ENCODE peak calls at places on chromosomes 4 and X, in six cellular contexts. One of them, this sample, is unnamed.

GRCh38 chr4:87530868-87531267 is 1.7 kb upstream of the SPARCL1 start:
- DNase-seq in stomach: peak; percentile 30
- DNase-seq in GM10248: no peak
- DNase-seq in body of pancreas: peak; percentile 52
- DNase-seq in WTC11: no peak
- DNase-seq in NB4: no peak
- DNase-seq in this sample: no peak

GRCh38 chr4:46505131-46505530 is 115.2 kb upstream of the GABRA2 start:
- DNase-seq in NB4: no peak
- DNase-seq in WTC11: no peak
- DNase-seq in body of pancreas: no peak
- DNase-seq in GM10248: no peak
- DNase-seq in stomach: no peak
- DNase-seq in this sample: no peak

GRCh38 chr4:138400528-138400927 is 158.4 kb upstream of the SLC7A11 start:
- DNase-seq in GM10248: no peak
- DNase-seq in body of pancreas: no peak
- DNase-seq in NB4: no peak
- DNase-seq in WTC11: no peak
- DNase-seq in stomach: no peak
- DNase-seq in this sample: no peak

GRCh38 chr4:4405358-4405962 is 18.6 kb downstream of the NSG1 start:
- DNase-seq in WTC11: no peak
- DNase-seq in body of pancreas: no peak
- DNase-seq in stomach: no peak
- DNase-seq in NB4: no peak
- DNase-seq in GM10248: no peak
- DNase-seq in this sample: no peak

GRCh38 chr4:43680416-43680815 is 768.2 kb downstream of the KCTD8 start:
- DNase-seq in NB4: no peak
- DNase-seq in stomach: no peak
- DNase-seq in body of pancreas: no peak
- DNase-seq in GM10248: no peak
- DNase-seq in WTC11: no peak
- DNase-seq in this sample: no peak

GRCh38 chr4:14262221-14262620 is 634.7 kb upstream of the BOD1L1 start:
- DNase-seq in WTC11: no peak
- DNase-seq in GM10248: no peak
- DNase-seq in stomach: no peak
- DNase-seq in body of pancreas: no peak
- DNase-seq in NB4: no peak
- DNase-seq in this sample: no peak

GRCh38 chr4:100356172-100356571 is 161.7 kb downstream of the EMCN start:
- DNase-seq in GM10248: no peak
- DNase-seq in NB4: no peak
- DNase-seq in stomach: no peak
- DNase-seq in body of pancreas: no peak
- DNase-seq in WTC11: no peak
- DNase-seq in this sample: no peak

GRCh38 chr4:74516321-74516720 is 71.4 kb downstream of the AREG start:
- DNase-seq in GM10248: no peak
- DNase-seq in WTC11: no peak
- DNase-seq in stomach: no peak
- DNase-seq in NB4: no peak
- DNase-seq in body of pancreas: no peak
- DNase-seq in this sample: no peak

GRCh38 chrX:134460005-134460860 is at the start of gene HPRT1:
- DNase-seq in WTC11: peak; percentile 74
- DNase-seq in stomach: peak; percentile 87
- DNase-seq in GM10248: peak; percentile 84
- DNase-seq in body of pancreas: peak; percentile 87
- DNase-seq in NB4: peak; percentile 86
- DNase-seq in this sample: peak; percentile 86

GRCh38 chr4:71406459-71406963 is 67.7 kb downstream of the SLC4A4 start:
- DNase-seq in GM10248: no peak
- DNase-seq in NB4: no peak
- DNase-seq in body of pancreas: no peak
- DNase-seq in stomach: no peak
- DNase-seq in WTC11: no peak
- DNase-seq in this sample: no peak

GRCh38 chrX:3712870-3713224 is 602 bp downstream of the PRKX start:
- DNase-seq in body of pancreas: no peak
- DNase-seq in stomach: no peak
- DNase-seq in NB4: no peak
- DNase-seq in GM10248: no peak
- DNase-seq in WTC11: peak; percentile 11
- DNase-seq in this sample: no peak

GRCh38 chr4:150078996-150079581 is 844 bp downstream of the DCLK2 start:
- DNase-seq in stomach: no peak
- DNase-seq in WTC11: peak; percentile 50
- DNase-seq in body of pancreas: peak; percentile 48
- DNase-seq in NB4: no peak
- DNase-seq in GM10248: peak; percentile 32
- DNase-seq in this sample: peak; percentile 66

GRCh38 chrX:148380614-148381561 is 119.5 kb upstream of the AFF2 start:
- DNase-seq in WTC11: no peak
- DNase-seq in GM10248: peak; percentile 23
- DNase-seq in NB4: peak; percentile 86
- DNase-seq in stomach: no peak
- DNase-seq in body of pancreas: peak; percentile 3
- DNase-seq in this sample: peak; percentile 26

GRCh38 chr4:165308174-165308573 is 19.3 kb upstream of the MSMO1 start:
- DNase-seq in NB4: no peak
- DNase-seq in stomach: no peak
- DNase-seq in GM10248: no peak
- DNase-seq in WTC11: no peak
- DNase-seq in body of pancreas: no peak
- DNase-seq in this sample: no peak

GRCh38 chr4:84492290-84492689 is 6.8 kb downstream of the NKX6-1 start:
- DNase-seq in stomach: no peak
- DNase-seq in NB4: no peak
- DNase-seq in WTC11: peak; percentile 21
- DNase-seq in body of pancreas: no peak
- DNase-seq in GM10248: no peak
- DNase-seq in this sample: no peak

GRCh38 chr4:74608151-74608949 is 163.4 kb downstream of the AREG start:
- DNase-seq in body of pancreas: no peak
- DNase-seq in WTC11: no peak
- DNase-seq in GM10248: no peak
- DNase-seq in NB4: no peak
- DNase-seq in stomach: no peak
- DNase-seq in this sample: no peak

GRCh38 chr4:155099231-155099630 is 109.2 kb upstream of the NPY2R start:
- DNase-seq in WTC11: peak; percentile 11
- DNase-seq in NB4: no peak
- DNase-seq in body of pancreas: no peak
- DNase-seq in stomach: no peak
- DNase-seq in GM10248: no peak
- DNase-seq in this sample: no peak

GRCh38 chrX:34624416-34624815 is 32.7 kb downstream of the TMEM47 start:
- DNase-seq in body of pancreas: no peak
- DNase-seq in NB4: no peak
- DNase-seq in WTC11: no peak
- DNase-seq in stomach: no peak
- DNase-seq in GM10248: no peak
- DNase-seq in this sample: no peak

GRCh38 chrX:153970398-153971123 is 1.1 kb downstream of the HCFC1 start:
- DNase-seq in NB4: peak; percentile 85
- DNase-seq in GM10248: peak; percentile 60
- DNase-seq in body of pancreas: peak; percentile 43
- DNase-seq in stomach: no peak
- DNase-seq in WTC11: no peak
- DNase-seq in this sample: peak; percentile 53

GRCh38 chrX:15988661-15989603 is 134.3 kb upstream of the AP1S2 start:
- DNase-seq in body of pancreas: no peak
- DNase-seq in WTC11: no peak
- DNase-seq in stomach: no peak
- DNase-seq in NB4: peak; percentile 78
- DNase-seq in GM10248: no peak
- DNase-seq in this sample: peak; percentile 2

GRCh38 chr4:91147067-91147466 is 1019.9 kb downstream of the CCSER1 start:
- DNase-seq in WTC11: no peak
- DNase-seq in GM10248: no peak
- DNase-seq in NB4: no peak
- DNase-seq in body of pancreas: no peak
- DNase-seq in stomach: no peak
- DNase-seq in this sample: no peak

GRCh38 chr4:83589283-83589682 is 53.4 kb downstream of the GPAT3 start:
- DNase-seq in NB4: no peak
- DNase-seq in GM10248: no peak
- DNase-seq in body of pancreas: no peak
- DNase-seq in stomach: no peak
- DNase-seq in WTC11: no peak
- DNase-seq in this sample: no peak

GRCh38 chr4:82797048-82797590 is 1.5 kb downstream of the SCD5 start:
- DNase-seq in WTC11: peak; percentile 40
- DNase-seq in GM10248: no peak
- DNase-seq in body of pancreas: no peak
- DNase-seq in NB4: no peak
- DNase-seq in stomach: no peak
- DNase-seq in this sample: peak; percentile 24

DNA sequence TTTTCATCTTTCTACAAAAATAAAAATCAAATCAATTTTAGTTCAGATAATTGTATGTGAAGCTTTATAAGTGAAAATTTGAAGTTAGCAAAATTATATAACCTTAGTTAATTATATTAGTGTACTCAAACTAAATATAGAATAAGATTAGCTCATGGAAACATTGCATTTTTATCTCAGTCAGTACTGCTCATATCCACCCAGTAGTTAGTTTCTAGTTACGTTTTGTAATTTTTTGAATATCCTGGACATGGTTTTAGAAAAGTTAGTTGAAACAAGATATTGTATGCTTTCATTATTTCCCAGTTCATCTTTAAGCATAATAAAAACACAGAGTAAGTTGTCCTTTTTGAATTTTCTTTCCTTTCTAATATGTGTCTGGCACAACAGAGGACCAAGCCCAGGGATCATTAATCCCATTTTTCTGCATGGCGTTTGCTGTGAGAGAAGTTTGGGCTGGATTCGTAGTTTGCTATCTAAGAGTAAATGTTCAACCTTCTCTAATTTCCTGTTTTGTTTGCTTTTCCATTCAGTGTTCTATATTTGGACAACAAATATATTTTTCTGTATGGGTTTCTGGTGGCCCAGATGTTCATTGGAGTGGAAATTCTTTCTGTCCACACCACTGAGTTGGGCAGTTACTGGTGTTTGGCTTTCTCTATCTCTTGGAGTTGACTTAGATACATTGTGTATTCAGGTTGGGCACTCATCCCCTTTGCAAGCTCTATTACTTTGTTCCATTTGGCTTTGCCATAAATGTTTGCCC is 12.1 kb downstream of the TBL1X start:
- DNase-seq in NB4: no peak
- DNase-seq in GM10248: no peak
- DNase-seq in WTC11: no peak
- DNase-seq in body of pancreas: no peak
- DNase-seq in stomach: no peak
- DNase-seq in this sample: no peak
- TF ChIP-seq CTCF in NB4: no peak
- TF ChIP-seq CTCF in GM10248: no peak
- TF ChIP-seq CTCF in WTC11: no peak
- TF ChIP-seq CTCF in body of pancreas: no peak
- TF ChIP-seq CTCF in stomach: no peak
- TF ChIP-seq CTCF in this sample: no peak

GRCh38 chrX:17397074-17397473 is 22.1 kb downstream of the NHS start:
- DNase-seq in NB4: no peak
- DNase-seq in body of pancreas: no peak
- DNase-seq in WTC11: no peak
- DNase-seq in stomach: no peak
- DNase-seq in GM10248: no peak
- DNase-seq in this sample: no peak
- TF ChIP-seq CTCF in NB4: no peak
- TF ChIP-seq CTCF in body of pancreas: no peak
- TF ChIP-seq CTCF in WTC11: no peak
- TF ChIP-seq CTCF in stomach: no peak
- TF ChIP-seq CTCF in GM10248: no peak
- TF ChIP-seq CTCF in this sample: no peak

DNA sequence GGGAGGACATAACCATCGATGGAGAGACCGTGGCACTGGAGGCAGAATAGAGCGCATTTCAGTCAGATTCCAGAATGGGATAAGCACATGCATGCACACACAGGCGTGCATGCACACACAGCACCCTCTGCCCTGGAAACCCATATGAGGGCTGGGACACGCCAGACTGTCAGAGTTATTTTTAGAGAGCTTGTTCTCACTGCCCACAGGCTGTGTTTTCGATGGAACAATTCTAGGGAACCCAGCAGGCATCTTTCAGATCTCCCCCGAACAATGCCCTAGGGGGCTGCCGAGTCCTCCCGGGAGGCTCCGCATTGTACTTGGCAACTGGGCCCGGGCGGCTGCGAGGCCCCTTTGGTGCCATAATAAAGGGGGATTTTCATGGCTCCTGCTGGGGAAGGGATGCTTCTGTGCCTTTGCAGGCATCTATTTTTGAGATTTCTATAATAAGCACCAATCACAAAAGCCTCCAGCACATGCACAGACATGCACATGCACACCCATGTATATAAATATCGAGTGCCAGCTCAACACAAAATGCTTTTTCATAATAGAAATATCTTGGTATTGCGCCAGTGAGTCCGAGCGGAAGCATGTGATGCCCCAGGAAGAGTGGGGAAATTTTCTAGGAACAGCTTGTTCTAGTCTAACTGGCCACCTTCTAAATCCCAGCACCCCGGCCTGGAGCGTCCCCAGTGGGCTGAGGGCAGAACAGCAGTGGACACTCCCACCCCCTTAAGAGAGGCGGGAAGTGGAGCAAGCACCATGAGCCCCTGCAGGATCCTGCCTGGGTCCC is 88.6 kb downstream of the PHKA2 start:
- DNase-seq in NB4: no peak
- DNase-seq in body of pancreas: no peak
- DNase-seq in WTC11: no peak
- DNase-seq in GM10248: no peak
- DNase-seq in stomach: no peak
- DNase-seq in this sample: no peak
- TF ChIP-seq CTCF in NB4: no peak
- TF ChIP-seq CTCF in body of pancreas: no peak
- TF ChIP-seq CTCF in WTC11: no peak
- TF ChIP-seq CTCF in GM10248: no peak
- TF ChIP-seq CTCF in stomach: no peak
- TF ChIP-seq CTCF in this sample: no peak

DNA sequence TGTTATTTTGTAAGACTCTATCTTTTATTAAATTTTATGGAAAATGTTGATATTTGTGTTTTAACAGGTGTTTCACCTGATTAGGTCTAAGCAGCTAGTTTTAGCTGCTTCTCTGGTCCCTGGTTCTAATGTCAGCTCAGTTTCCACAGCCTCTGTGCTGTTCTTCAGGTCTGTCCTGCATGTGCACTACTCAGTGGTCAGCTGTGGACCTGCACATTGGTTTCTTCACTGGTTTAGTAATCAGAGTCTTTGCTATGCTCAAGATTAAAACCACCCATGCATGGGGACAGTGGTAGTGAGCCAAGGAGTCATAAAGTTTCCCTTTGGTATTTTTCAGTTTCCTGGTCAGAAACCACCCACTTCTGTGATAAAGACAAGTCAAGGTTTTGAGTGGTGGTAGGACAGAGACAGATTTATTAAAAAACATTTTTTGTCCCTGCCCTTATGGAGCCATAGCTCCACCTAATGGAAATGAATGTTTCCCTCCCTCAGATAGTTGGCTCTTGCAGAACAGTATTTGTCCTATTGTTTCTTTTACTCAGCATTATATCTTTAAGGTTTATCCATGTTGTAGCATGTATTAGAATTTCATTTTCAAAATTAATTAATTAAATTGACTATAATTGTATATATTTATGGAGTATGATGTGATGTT is 36.8 kb upstream of the VBP1 start:
- DNase-seq in stomach: no peak
- DNase-seq in GM10248: no peak
- DNase-seq in NB4: peak; percentile 6
- DNase-seq in WTC11: no peak
- DNase-seq in body of pancreas: no peak
- DNase-seq in this sample: peak; percentile 0
- TF ChIP-seq CTCF in stomach: no peak
- TF ChIP-seq CTCF in GM10248: no peak
- TF ChIP-seq CTCF in NB4: no peak
- TF ChIP-seq CTCF in WTC11: no peak
- TF ChIP-seq CTCF in body of pancreas: no peak
- TF ChIP-seq CTCF in this sample: no peak